ENCODE peak calls at places on chromosomes 16 and 17, in five cellular contexts. One of them, this sample, is unnamed.

GRCh38 chr17:50102164-50102991 is 7.2 kb downstream of the PDK2 start:
- DNase-seq in GM23248: no peak
- DNase-seq in activated T-cell treated with anti-CD3 and anti-CD28 coated beads for 1 hour: no peak
- DNase-seq in activated naive CD4-positive, alpha-beta T cell treated with anti-CD3 and anti-CD28 coated beads, Interleukin-2, amount 50 U/mL, for 16 hours: no peak
- DNase-seq in hippocampal formation: peak
- DNase-seq in this sample: no peak

GRCh38 chr16:68234188-68235104 is 1.5 kb downstream of the ESRP2 start:
- DNase-seq in activated naive CD4-positive, alpha-beta T cell treated with anti-CD3 and anti-CD28 coated beads, Interleukin-2, amount 50 U/mL, for 16 hours: no peak
- DNase-seq in GM23248: no peak
- DNase-seq in hippocampal formation: no peak
- DNase-seq in activated T-cell treated with anti-CD3 and anti-CD28 coated beads for 1 hour: no peak
- DNase-seq in this sample: no peak

GRCh38 chr17:2421315-2422147 is 20.7 kb upstream of the MNT start:
- DNase-seq in activated T-cell treated with anti-CD3 and anti-CD28 coated beads for 1 hour: no peak
- DNase-seq in activated naive CD4-positive, alpha-beta T cell treated with anti-CD3 and anti-CD28 coated beads, Interleukin-2, amount 50 U/mL, for 16 hours: no peak
- DNase-seq in hippocampal formation: no peak
- DNase-seq in GM23248: no peak
- DNase-seq in this sample: no peak

GRCh38 chr16:5025171-5025632 is 8.5 kb downstream of the NAGPA start:
- DNase-seq in activated T-cell treated with anti-CD3 and anti-CD28 coated beads for 1 hour: no peak
- DNase-seq in hippocampal formation: peak
- DNase-seq in GM23248: peak
- DNase-seq in activated naive CD4-positive, alpha-beta T cell treated with anti-CD3 and anti-CD28 coated beads, Interleukin-2, amount 50 U/mL, for 16 hours: no peak
- DNase-seq in this sample: no peak

GRCh38 chr16:70714526-70715112 is 28.8 kb upstream of the MTSS2 start:
- DNase-seq in hippocampal formation: no peak
- DNase-seq in activated naive CD4-positive, alpha-beta T cell treated with anti-CD3 and anti-CD28 coated beads, Interleukin-2, amount 50 U/mL, for 16 hours: no peak
- DNase-seq in activated T-cell treated with anti-CD3 and anti-CD28 coated beads for 1 hour: no peak
- DNase-seq in GM23248: no peak
- DNase-seq in this sample: no peak

GRCh38 chr16:87791295-87792204 is 25.8 kb upstream of the KLHDC4 start:
- DNase-seq in activated T-cell treated with anti-CD3 and anti-CD28 coated beads for 1 hour: no peak
- DNase-seq in hippocampal formation: peak
- DNase-seq in GM23248: no peak
- DNase-seq in activated naive CD4-positive, alpha-beta T cell treated with anti-CD3 and anti-CD28 coated beads, Interleukin-2, amount 50 U/mL, for 16 hours: no peak
- DNase-seq in this sample: no peak

GRCh38 chr16:3295783-3296182 is 9.4 kb downstream of the TIGD7 start:
- DNase-seq in activated naive CD4-positive, alpha-beta T cell treated with anti-CD3 and anti-CD28 coated beads, Interleukin-2, amount 50 U/mL, for 16 hours: no peak
- DNase-seq in GM23248: no peak
- DNase-seq in hippocampal formation: no peak
- DNase-seq in activated T-cell treated with anti-CD3 and anti-CD28 coated beads for 1 hour: no peak
- DNase-seq in this sample: no peak

GRCh38 chr17:75878174-75878998 is at the start of gene TRIM47:
- DNase-seq in activated T-cell treated with anti-CD3 and anti-CD28 coated beads for 1 hour: no peak
- DNase-seq in activated naive CD4-positive, alpha-beta T cell treated with anti-CD3 and anti-CD28 coated beads, Interleukin-2, amount 50 U/mL, for 16 hours: no peak
- DNase-seq in GM23248: peak
- DNase-seq in hippocampal formation: peak
- DNase-seq in this sample: peak

GRCh38 chr17:41792835-41793748 is 6.6 kb upstream of the JUP start:
- DNase-seq in GM23248: peak
- DNase-seq in activated naive CD4-positive, alpha-beta T cell treated with anti-CD3 and anti-CD28 coated beads, Interleukin-2, amount 50 U/mL, for 16 hours: no peak
- DNase-seq in activated T-cell treated with anti-CD3 and anti-CD28 coated beads for 1 hour: no peak
- DNase-seq in hippocampal formation: no peak
- DNase-seq in this sample: no peak

GRCh38 chr17:1929896-1930750 is 95.0 kb downstream of the RTN4RL1 start:
- DNase-seq in activated T-cell treated with anti-CD3 and anti-CD28 coated beads for 1 hour: no peak
- DNase-seq in hippocampal formation: no peak
- DNase-seq in GM23248: no peak
- DNase-seq in activated naive CD4-positive, alpha-beta T cell treated with anti-CD3 and anti-CD28 coated beads, Interleukin-2, amount 50 U/mL, for 16 hours: no peak
- DNase-seq in this sample: no peak

GRCh38 chr16:11836653-11837244 is 14.6 kb downstream of the RSL1D1 start:
- DNase-seq in activated T-cell treated with anti-CD3 and anti-CD28 coated beads for 1 hour: no peak
- DNase-seq in GM23248: peak
- DNase-seq in activated naive CD4-positive, alpha-beta T cell treated with anti-CD3 and anti-CD28 coated beads, Interleukin-2, amount 50 U/mL, for 16 hours: no peak
- DNase-seq in hippocampal formation: no peak
- DNase-seq in this sample: no peak

GRCh38 chr17:69588739-69589334 is 174.3 kb downstream of the MAP2K6 start:
- DNase-seq in hippocampal formation: no peak
- DNase-seq in activated T-cell treated with anti-CD3 and anti-CD28 coated beads for 1 hour: no peak
- DNase-seq in activated naive CD4-positive, alpha-beta T cell treated with anti-CD3 and anti-CD28 coated beads, Interleukin-2, amount 50 U/mL, for 16 hours: no peak
- DNase-seq in GM23248: no peak
- DNase-seq in this sample: no peak

GRCh38 chr17:65345261-65346060 is 208.3 kb downstream of the RGS9 start:
- DNase-seq in activated naive CD4-positive, alpha-beta T cell treated with anti-CD3 and anti-CD28 coated beads, Interleukin-2, amount 50 U/mL, for 16 hours: peak
- DNase-seq in hippocampal formation: no peak
- DNase-seq in activated T-cell treated with anti-CD3 and anti-CD28 coated beads for 1 hour: no peak
- DNase-seq in GM23248: no peak
- DNase-seq in this sample: no peak

GRCh38 chr16:68297908-68298307 is 12.8 kb downstream of the SLC7A6OS start:
- DNase-seq in GM23248: peak
- DNase-seq in activated naive CD4-positive, alpha-beta T cell treated with anti-CD3 and anti-CD28 coated beads, Interleukin-2, amount 50 U/mL, for 16 hours: no peak
- DNase-seq in activated T-cell treated with anti-CD3 and anti-CD28 coated beads for 1 hour: no peak
- DNase-seq in hippocampal formation: no peak
- DNase-seq in this sample: no peak

GRCh38 chr17:8826808-8827435 is 27.8 kb upstream of the MFSD6L start:
- DNase-seq in activated T-cell treated with anti-CD3 and anti-CD28 coated beads for 1 hour: no peak
- DNase-seq in hippocampal formation: no peak
- DNase-seq in activated naive CD4-positive, alpha-beta T cell treated with anti-CD3 and anti-CD28 coated beads, Interleukin-2, amount 50 U/mL, for 16 hours: no peak
- DNase-seq in GM23248: no peak
- DNase-seq in this sample: no peak

GRCh38 chr17:64309710-64310109 is 46.6 kb upstream of the TEX2 start:
- DNase-seq in activated naive CD4-positive, alpha-beta T cell treated with anti-CD3 and anti-CD28 coated beads, Interleukin-2, amount 50 U/mL, for 16 hours: no peak
- DNase-seq in activated T-cell treated with anti-CD3 and anti-CD28 coated beads for 1 hour: no peak
- DNase-seq in hippocampal formation: no peak
- DNase-seq in GM23248: no peak
- DNase-seq in this sample: no peak

GRCh38 chr17:40951011-40951622 is 13.7 kb upstream of the KRT23 start:
- DNase-seq in activated T-cell treated with anti-CD3 and anti-CD28 coated beads for 1 hour: no peak
- DNase-seq in hippocampal formation: no peak
- DNase-seq in activated naive CD4-positive, alpha-beta T cell treated with anti-CD3 and anti-CD28 coated beads, Interleukin-2, amount 50 U/mL, for 16 hours: no peak
- DNase-seq in GM23248: no peak
- DNase-seq in this sample: no peak

GRCh38 chr17:632551-632950 is 82.1 kb downstream of the VPS53 start:
- DNase-seq in activated naive CD4-positive, alpha-beta T cell treated with anti-CD3 and anti-CD28 coated beads, Interleukin-2, amount 50 U/mL, for 16 hours: no peak
- DNase-seq in hippocampal formation: no peak
- DNase-seq in GM23248: no peak
- DNase-seq in activated T-cell treated with anti-CD3 and anti-CD28 coated beads for 1 hour: no peak
- DNase-seq in this sample: no peak

GRCh38 chr16:2287916-2288547 is 20.1 kb upstream of the RNPS1 start:
- DNase-seq in GM23248: no peak
- DNase-seq in activated naive CD4-positive, alpha-beta T cell treated with anti-CD3 and anti-CD28 coated beads, Interleukin-2, amount 50 U/mL, for 16 hours: no peak
- DNase-seq in hippocampal formation: no peak
- DNase-seq in activated T-cell treated with anti-CD3 and anti-CD28 coated beads for 1 hour: no peak
- DNase-seq in this sample: no peak

GRCh38 chr16:47903470-47903869 is 252.3 kb downstream of the ABCC12 start:
- DNase-seq in activated naive CD4-positive, alpha-beta T cell treated with anti-CD3 and anti-CD28 coated beads, Interleukin-2, amount 50 U/mL, for 16 hours: no peak
- DNase-seq in GM23248: no peak
- DNase-seq in activated T-cell treated with anti-CD3 and anti-CD28 coated beads for 1 hour: no peak
- DNase-seq in hippocampal formation: no peak
- DNase-seq in this sample: no peak

GRCh38 chr17:50440172-50440837 is 14.3 kb downstream of the ACSF2 start:
- DNase-seq in GM23248: no peak
- DNase-seq in hippocampal formation: no peak
- DNase-seq in activated T-cell treated with anti-CD3 and anti-CD28 coated beads for 1 hour: no peak
- DNase-seq in activated naive CD4-positive, alpha-beta T cell treated with anti-CD3 and anti-CD28 coated beads, Interleukin-2, amount 50 U/mL, for 16 hours: no peak
- DNase-seq in this sample: no peak

GRCh38 chr16:4762205-4762604 is 4.8 kb downstream of the ZNF500 start:
- DNase-seq in activated T-cell treated with anti-CD3 and anti-CD28 coated beads for 1 hour: no peak
- DNase-seq in hippocampal formation: no peak
- DNase-seq in GM23248: no peak
- DNase-seq in activated naive CD4-positive, alpha-beta T cell treated with anti-CD3 and anti-CD28 coated beads, Interleukin-2, amount 50 U/mL, for 16 hours: no peak
- DNase-seq in this sample: no peak

GRCh38 chr16:10610499-10611184 is 30.2 kb upstream of the EMP2 start:
- DNase-seq in hippocampal formation: no peak
- DNase-seq in GM23248: no peak
- DNase-seq in activated T-cell treated with anti-CD3 and anti-CD28 coated beads for 1 hour: no peak
- DNase-seq in activated naive CD4-positive, alpha-beta T cell treated with anti-CD3 and anti-CD28 coated beads, Interleukin-2, amount 50 U/mL, for 16 hours: no peak
- DNase-seq in this sample: no peak

GRCh38 chr17:45063198-45063597 is 2.1 kb downstream of the NMT1 start:
- DNase-seq in activated naive CD4-positive, alpha-beta T cell treated with anti-CD3 and anti-CD28 coated beads, Interleukin-2, amount 50 U/mL, for 16 hours: no peak
- DNase-seq in hippocampal formation: no peak
- DNase-seq in GM23248: peak
- DNase-seq in activated T-cell treated with anti-CD3 and anti-CD28 coated beads for 1 hour: no peak
- DNase-seq in this sample: no peak

GRCh38 chr16:57522960-57523359 is 13.4 kb downstream of the CCDC102A start:
- DNase-seq in activated T-cell treated with anti-CD3 and anti-CD28 coated beads for 1 hour: no peak
- DNase-seq in hippocampal formation: no peak
- DNase-seq in activated naive CD4-positive, alpha-beta T cell treated with anti-CD3 and anti-CD28 coated beads, Interleukin-2, amount 50 U/mL, for 16 hours: no peak
- DNase-seq in GM23248: no peak
- DNase-seq in this sample: no peak

GRCh38 chr16:15976225-15976812 is 26.9 kb downstream of the ABCC1 start:
- DNase-seq in hippocampal formation: no peak
- DNase-seq in activated naive CD4-positive, alpha-beta T cell treated with anti-CD3 and anti-CD28 coated beads, Interleukin-2, amount 50 U/mL, for 16 hours: no peak
- DNase-seq in activated T-cell treated with anti-CD3 and anti-CD28 coated beads for 1 hour: no peak
- DNase-seq in GM23248: peak
- DNase-seq in this sample: no peak

This sample was measured in KG1.